ENCODE peak calls at places on chromosomes 6 and 20, in six cellular contexts. One of them, this sample, is unnamed.

GRCh38 chr20:9498322-9498721 is 16.1 kb upstream of the LAMP5 start:
- DNase-seq in Panc1: no peak
- DNase-seq in K562: no peak
- DNase-seq in GM12878: no peak
- DNase-seq in breast epithelium: no peak
- DNase-seq in sigmoid colon: no peak
- DNase-seq in this sample: no peak

GRCh38 chr20:1830240-1830639 is 65.0 kb upstream of the SIRPA start:
- DNase-seq in GM12878: no peak
- DNase-seq in K562: no peak
- DNase-seq in breast epithelium: no peak
- DNase-seq in sigmoid colon: no peak
- DNase-seq in Panc1: no peak
- DNase-seq in this sample: no peak

GRCh38 chr6:139841794-139842215 is 467.4 kb upstream of the CITED2 start:
- DNase-seq in Panc1: no peak
- DNase-seq in K562: no peak
- DNase-seq in breast epithelium: no peak
- DNase-seq in sigmoid colon: no peak
- DNase-seq in GM12878: peak
- DNase-seq in this sample: no peak

GRCh38 chr6:40947876-40948514 is 91.0 kb downstream of the UNC5CL start:
- DNase-seq in K562: no peak
- DNase-seq in GM12878: no peak
- DNase-seq in breast epithelium: no peak
- DNase-seq in Panc1: no peak
- DNase-seq in sigmoid colon: no peak
- DNase-seq in this sample: no peak

GRCh38 chr6:16670183-16670582 is 91.1 kb downstream of the ATXN1 start:
- DNase-seq in breast epithelium: no peak
- DNase-seq in K562: no peak
- DNase-seq in GM12878: no peak
- DNase-seq in sigmoid colon: no peak
- DNase-seq in Panc1: no peak
- DNase-seq in this sample: peak

GRCh38 chr20:43959079-43959919 is 44.6 kb downstream of the TOX2 start:
- DNase-seq in sigmoid colon: no peak
- DNase-seq in K562: no peak
- DNase-seq in GM12878: no peak
- DNase-seq in breast epithelium: no peak
- DNase-seq in Panc1: no peak
- DNase-seq in this sample: peak

GRCh38 chr6:3355358-3356055 is 96.8 kb downstream of the PSMG4 start:
- DNase-seq in breast epithelium: no peak
- DNase-seq in K562: peak
- DNase-seq in GM12878: no peak
- DNase-seq in Panc1: no peak
- DNase-seq in sigmoid colon: peak
- DNase-seq in this sample: peak

GRCh38 chr20:51803157-51803854 is 985 bp upstream of the SALL4 start:
- DNase-seq in Panc1: no peak
- DNase-seq in sigmoid colon: no peak
- DNase-seq in breast epithelium: no peak
- DNase-seq in GM12878: no peak
- DNase-seq in K562: no peak
- DNase-seq in this sample: no peak

GRCh38 chr20:48668451-48668946 is 159.3 kb downstream of the PREX1 start:
- DNase-seq in K562: no peak
- DNase-seq in Panc1: no peak
- DNase-seq in GM12878: no peak
- DNase-seq in sigmoid colon: no peak
- DNase-seq in breast epithelium: no peak
- DNase-seq in this sample: no peak

GRCh38 chr6:53111865-53112264 is 36.8 kb downstream of the GCM1 start:
- DNase-seq in Panc1: no peak
- DNase-seq in K562: no peak
- DNase-seq in GM12878: no peak
- DNase-seq in breast epithelium: no peak
- DNase-seq in sigmoid colon: no peak
- DNase-seq in this sample: no peak

GRCh38 chr6:170011233-170012142 is 260.1 kb downstream of the ERMARD start:
- DNase-seq in sigmoid colon: peak
- DNase-seq in K562: no peak
- DNase-seq in breast epithelium: no peak
- DNase-seq in Panc1: no peak
- DNase-seq in GM12878: no peak
- DNase-seq in this sample: no peak

GRCh38 chr20:57717797-57718196 is 8.0 kb upstream of the PMEPA1 start:
- DNase-seq in Panc1: no peak
- DNase-seq in GM12878: no peak
- DNase-seq in K562: no peak
- DNase-seq in sigmoid colon: no peak
- DNase-seq in breast epithelium: no peak
- DNase-seq in this sample: no peak

GRCh38 chr6:89940225-89941027 is 46.2 kb downstream of the GJA10 start:
- DNase-seq in K562: peak
- DNase-seq in GM12878: peak
- DNase-seq in Panc1: peak
- DNase-seq in sigmoid colon: peak
- DNase-seq in breast epithelium: peak
- DNase-seq in this sample: peak

GRCh38 chr20:46111028-46111835 is 6.9 kb upstream of the CD40 start:
- DNase-seq in GM12878: peak
- DNase-seq in K562: no peak
- DNase-seq in breast epithelium: no peak
- DNase-seq in sigmoid colon: peak
- DNase-seq in Panc1: no peak
- DNase-seq in this sample: peak

GRCh38 chr6:18820725-18821124 is 433.6 kb downstream of the RNF144B start:
- DNase-seq in GM12878: no peak
- DNase-seq in Panc1: no peak
- DNase-seq in K562: no peak
- DNase-seq in breast epithelium: no peak
- DNase-seq in sigmoid colon: no peak
- DNase-seq in this sample: no peak

DNA sequence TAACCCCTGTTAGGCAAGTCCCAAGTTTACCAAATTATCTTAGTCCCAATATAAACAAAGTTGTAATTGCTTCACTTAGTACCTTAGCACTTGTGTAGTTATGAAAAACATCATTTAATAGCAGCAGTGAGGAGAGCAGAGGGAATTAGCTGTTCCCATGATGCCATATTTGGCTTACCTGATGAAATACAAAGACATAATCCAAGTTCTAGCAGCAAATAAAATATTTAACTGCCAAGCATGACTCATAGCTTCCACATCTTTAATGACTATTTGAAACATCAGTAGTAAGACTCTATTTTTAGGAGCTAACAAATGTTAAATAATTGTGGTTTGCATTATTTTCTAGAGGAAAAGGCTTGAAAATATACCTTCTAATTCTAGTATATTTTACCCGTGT is 94.0 kb upstream of the MCHR2 start:
- DNase-seq in K562: no peak
- DNase-seq in Panc1: no peak
- DNase-seq in sigmoid colon: no peak
- DNase-seq in GM12878: no peak
- DNase-seq in breast epithelium: no peak
- DNase-seq in this sample: no peak
- TF ChIP-seq POLR2AphosphoS5 in K562: no peak
- TF ChIP-seq POLR2AphosphoS5 in Panc1: no peak
- TF ChIP-seq POLR2AphosphoS5 in sigmoid colon: no peak
- TF ChIP-seq POLR2AphosphoS5 in GM12878: no peak
- TF ChIP-seq POLR2AphosphoS5 in breast epithelium: no peak
- TF ChIP-seq POLR2AphosphoS5 in this sample: no peak

GRCh38 chr20:31562241-31562640 is 42.8 kb upstream of the ID1 start:
- DNase-seq in GM12878: no peak
- DNase-seq in breast epithelium: no peak
- DNase-seq in Panc1: no peak
- DNase-seq in sigmoid colon: no peak
- DNase-seq in K562: no peak
- DNase-seq in this sample: no peak

GRCh38 chr20:31560900-31561598 is 44.0 kb upstream of the ID1 start:
- DNase-seq in GM12878: no peak
- DNase-seq in breast epithelium: no peak
- DNase-seq in Panc1: peak
- DNase-seq in K562: no peak
- DNase-seq in sigmoid colon: no peak
- DNase-seq in this sample: peak

GRCh38 chr20:31564284-31564683 is 40.8 kb upstream of the ID1 start:
- DNase-seq in sigmoid colon: no peak
- DNase-seq in K562: no peak
- DNase-seq in GM12878: no peak
- DNase-seq in breast epithelium: no peak
- DNase-seq in Panc1: no peak
- DNase-seq in this sample: no peak

GRCh38 chr20:31559704-31560093 is 45.4 kb upstream of the ID1 start:
- DNase-seq in Panc1: no peak
- DNase-seq in GM12878: no peak
- DNase-seq in sigmoid colon: no peak
- DNase-seq in K562: no peak
- DNase-seq in breast epithelium: no peak
- DNase-seq in this sample: no peak

DNA sequence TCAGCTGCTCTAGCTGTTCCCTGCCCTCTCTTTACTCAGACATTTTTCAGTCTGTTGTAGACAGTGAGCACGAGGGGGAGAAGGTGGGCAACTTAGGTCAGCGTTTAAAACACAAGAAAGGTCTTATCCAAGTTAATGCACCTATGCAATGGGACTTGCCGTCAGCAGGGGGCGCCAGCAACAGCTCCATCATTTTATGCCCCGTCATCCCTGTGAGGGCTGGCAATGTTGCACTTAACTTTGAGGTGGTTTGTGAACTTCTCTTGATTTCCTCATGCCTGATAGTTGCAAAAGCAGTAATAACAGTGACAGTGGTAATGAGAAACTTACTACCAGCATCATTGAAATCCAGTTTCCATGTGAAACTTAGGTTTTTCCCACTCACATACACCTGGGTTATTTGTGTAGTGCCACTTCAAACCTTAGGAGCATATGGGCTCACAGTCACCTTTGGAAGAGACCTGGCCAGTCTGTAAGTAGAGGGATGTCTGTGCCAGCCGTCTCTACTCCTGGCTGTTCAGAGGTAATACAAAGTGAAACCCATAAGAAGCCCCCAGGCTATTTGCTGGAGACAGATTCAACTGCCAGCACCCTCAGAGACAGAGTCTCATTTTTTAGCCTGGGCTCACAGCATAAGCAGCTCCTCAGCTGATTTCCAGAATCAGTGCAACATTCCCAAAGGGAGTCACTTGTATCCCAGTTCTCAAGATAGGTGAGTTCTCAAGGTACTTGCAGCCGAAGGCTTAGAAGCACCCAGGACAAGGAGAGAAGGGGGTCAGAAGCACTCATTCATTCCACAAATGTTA is 44.8 kb upstream of the ID1 start:
- DNase-seq in GM12878: no peak
- DNase-seq in sigmoid colon: peak
- DNase-seq in breast epithelium: peak
- DNase-seq in Panc1: peak
- DNase-seq in K562: peak
- DNase-seq in this sample: peak
- TF ChIP-seq POLR2AphosphoS5 in GM12878: no peak
- TF ChIP-seq POLR2AphosphoS5 in sigmoid colon: no peak
- TF ChIP-seq POLR2AphosphoS5 in breast epithelium: no peak
- TF ChIP-seq POLR2AphosphoS5 in Panc1: peak
- TF ChIP-seq POLR2AphosphoS5 in K562: no peak
- TF ChIP-seq POLR2AphosphoS5 in this sample: no peak

DNA sequence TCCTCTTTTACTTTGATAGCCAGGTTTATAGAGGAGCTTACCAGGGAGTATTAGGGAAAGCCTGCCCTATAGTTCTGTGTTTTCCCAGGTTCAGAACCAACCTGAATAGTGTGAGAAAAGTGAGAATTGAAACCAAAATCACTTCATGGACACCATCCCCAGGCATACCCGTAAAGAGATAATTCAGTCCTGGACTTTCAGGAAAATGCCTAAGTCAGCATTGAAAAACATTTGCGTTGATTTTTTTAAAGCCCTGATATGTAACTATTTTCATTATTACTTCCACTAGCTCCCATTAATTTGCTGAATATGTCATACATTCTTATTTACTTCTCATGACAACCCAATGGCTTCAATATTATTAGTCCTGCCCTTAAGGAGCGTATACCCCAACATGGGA is 77.4 kb upstream of the TCF21 start:
- DNase-seq in GM12878: no peak
- DNase-seq in sigmoid colon: no peak
- DNase-seq in breast epithelium: no peak
- DNase-seq in K562: no peak
- DNase-seq in Panc1: no peak
- DNase-seq in this sample: no peak
- TF ChIP-seq POLR2AphosphoS5 in GM12878: no peak
- TF ChIP-seq POLR2AphosphoS5 in sigmoid colon: no peak
- TF ChIP-seq POLR2AphosphoS5 in breast epithelium: no peak
- TF ChIP-seq POLR2AphosphoS5 in K562: no peak
- TF ChIP-seq POLR2AphosphoS5 in Panc1: no peak
- TF ChIP-seq POLR2AphosphoS5 in this sample: no peak

GRCh38 chr6:122530440-122531046 is 58.9 kb upstream of the SERINC1 start:
- DNase-seq in Panc1: peak
- DNase-seq in K562: peak
- DNase-seq in GM12878: peak
- DNase-seq in sigmoid colon: no peak
- DNase-seq in breast epithelium: no peak
- DNase-seq in this sample: peak
- TF ChIP-seq POLR2AphosphoS5 in Panc1: no peak
- TF ChIP-seq POLR2AphosphoS5 in K562: no peak
- TF ChIP-seq POLR2AphosphoS5 in GM12878: no peak
- TF ChIP-seq POLR2AphosphoS5 in sigmoid colon: no peak
- TF ChIP-seq POLR2AphosphoS5 in breast epithelium: no peak
- TF ChIP-seq POLR2AphosphoS5 in this sample: no peak

DNA sequence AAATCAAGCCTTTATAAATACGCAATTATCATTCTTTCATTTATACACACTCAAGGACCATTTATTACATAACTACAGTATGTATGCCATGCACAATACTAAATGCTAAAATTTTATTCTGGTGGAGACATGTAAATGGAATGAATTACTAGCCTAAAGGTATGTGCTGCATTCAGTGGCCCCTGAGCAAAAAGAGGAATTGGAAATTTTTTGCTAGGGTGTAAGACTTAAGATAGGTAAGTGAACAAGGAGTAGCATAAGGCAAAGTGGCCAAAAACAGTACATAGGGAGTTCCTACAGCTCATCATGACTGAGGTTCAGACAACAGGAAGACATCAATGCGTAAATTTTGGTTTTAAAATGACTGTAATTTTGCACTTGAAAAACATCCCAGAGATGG is 2.3 kb upstream of the MTFR2 start:
- DNase-seq in K562: no peak
- DNase-seq in breast epithelium: no peak
- DNase-seq in GM12878: no peak
- DNase-seq in sigmoid colon: no peak
- DNase-seq in Panc1: no peak
- DNase-seq in this sample: no peak
- TF ChIP-seq POLR2AphosphoS5 in K562: no peak
- TF ChIP-seq POLR2AphosphoS5 in breast epithelium: no peak
- TF ChIP-seq POLR2AphosphoS5 in GM12878: no peak
- TF ChIP-seq POLR2AphosphoS5 in sigmoid colon: no peak
- TF ChIP-seq POLR2AphosphoS5 in Panc1: no peak
- TF ChIP-seq POLR2AphosphoS5 in this sample: no peak

DNA sequence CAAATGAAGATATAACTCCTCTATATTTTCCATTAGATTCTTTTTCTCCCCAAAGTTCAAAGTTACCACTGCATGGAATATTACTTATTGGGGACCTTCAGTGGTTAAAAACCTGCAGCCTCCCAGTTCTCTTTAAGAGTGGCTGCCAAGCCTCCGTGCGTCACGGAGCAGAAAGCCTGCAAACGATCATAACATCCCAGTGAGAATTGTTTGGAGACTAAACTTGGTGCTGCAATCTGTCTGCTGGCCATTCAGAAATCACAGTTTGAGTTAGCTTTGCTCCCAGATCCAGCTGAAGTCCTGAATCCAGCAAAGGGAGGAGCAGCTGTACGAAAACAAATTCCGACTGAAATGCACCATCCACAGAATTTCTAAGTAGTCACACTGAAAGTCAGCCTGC is 213.5 kb upstream of the PDE10A start:
- DNase-seq in sigmoid colon: peak
- DNase-seq in K562: no peak
- DNase-seq in GM12878: no peak
- DNase-seq in Panc1: no peak
- DNase-seq in breast epithelium: no peak
- DNase-seq in this sample: peak
- TF ChIP-seq POLR2AphosphoS5 in sigmoid colon: peak
- TF ChIP-seq POLR2AphosphoS5 in K562: no peak
- TF ChIP-seq POLR2AphosphoS5 in GM12878: no peak
- TF ChIP-seq POLR2AphosphoS5 in Panc1: no peak
- TF ChIP-seq POLR2AphosphoS5 in breast epithelium: no peak
- TF ChIP-seq POLR2AphosphoS5 in this sample: peak

This sample was measured in transverse colon.